ENCODE peak calls at places on chromosomes 1 and 21, in eight cellular contexts. H, W, V, Y, M, N, X and B are unnamed samples.

GRCh38 chr21:34846601-34847112 is 177.9 kb downstream of the CLIC6 start:
- DNase-seq in V (no peak), N (peak), M (peak), Y (peak), W (peak), X (no peak), H (peak), B (no peak)

GRCh38 chr1:168842916-168843315 is 113.9 kb upstream of the DPT start:
- DNase-seq in V (no peak), X (no peak), H (no peak), W (no peak), Y (no peak), M (no peak), N (no peak), B (no peak)

GRCh38 chr1:212139526-212140137 is 104.1 kb downstream of the DTL start:
- DNase-seq in X (no peak), N (no peak), H (no peak), V (no peak), Y (no peak), W (no peak), M (no peak), B (no peak)

GRCh38 chr1:19260211-19261138 is 8.9 kb downstream of the MRTO4 start:
- DNase-seq in V (no peak), Y (no peak), X (no peak), M (peak), H (no peak), W (peak), N (peak), B (no peak)

GRCh38 chr1:169108897-169109560 is 2.5 kb downstream of the ATP1B1 start:
- DNase-seq in V (peak), H (peak), M (peak), X (peak), Y (no peak), N (no peak), W (peak), B (no peak)

GRCh38 chr1:27179373-27179772 is 24.4 kb upstream of the SLC9A1 start:
- DNase-seq in M (peak), W (no peak), V (no peak), Y (no peak), H (no peak), N (peak), X (no peak), B (no peak)

GRCh38 chr1:67053535-67053784 is 488 bp downstream of the SLC35D1 start:
- DNase-seq in Y (no peak), N (peak), V (no peak), M (peak), X (peak), W (peak), H (peak), B (peak)

GRCh38 chr1:27135920-27136551 is 18.9 kb downstream of the SLC9A1 start:
- DNase-seq in N (peak), V (peak), Y (no peak), M (peak), W (no peak), H (peak), X (no peak), B (no peak)

GRCh38 chr21:41163086-41163485 is 4.9 kb upstream of the BACE2 start:
- DNase-seq in Y (no peak), N (no peak), H (no peak), W (no peak), X (no peak), M (no peak), V (no peak), B (no peak)

GRCh38 chr1:62725255-62725654 is 37.1 kb upstream of the DOCK7 start:
- DNase-seq in V (no peak), H (no peak), X (no peak), Y (no peak), N (peak), W (no peak), M (no peak), B (peak)

GRCh38 chr1:74180490-74180889 is 17.5 kb downstream of the LRRIQ3 start:
- DNase-seq in X (no peak), V (no peak), H (no peak), W (peak), Y (no peak), M (no peak), N (peak), B (no peak)

GRCh38 chr1:43564617-43565348 is 34.1 kb downstream of the PTPRF start:
- DNase-seq in W (no peak), X (peak), H (no peak), Y (no peak), M (no peak), V (no peak), N (no peak), B (no peak)
- TF ChIP-seq EZH2phosphoT487 in W (no peak), X (no peak), H (no peak), Y (no peak), M (no peak), V (no peak), N (no peak), B (no peak)

GRCh38 chr1:205528887-205529825 is 24.7 kb downstream of the CDK18 start:
- DNase-seq in X (peak), W (peak), H (peak), Y (peak), N (peak), V (peak), M (peak), B (peak)
- TF ChIP-seq EZH2phosphoT487 in X (no peak), W (no peak), H (no peak), Y (no peak), N (no peak), V (no peak), M (no peak), B (no peak)

GRCh38 chr21:31566611-31567010 is 92.9 kb upstream of the SOD1 start:
- DNase-seq in Y (no peak), W (no peak), N (no peak), X (no peak), M (no peak), H (no peak), V (no peak), B (no peak)
- TF ChIP-seq EZH2phosphoT487 in Y (no peak), W (no peak), N (no peak), X (no peak), M (no peak), H (no peak), V (no peak), B (no peak)

DNA sequence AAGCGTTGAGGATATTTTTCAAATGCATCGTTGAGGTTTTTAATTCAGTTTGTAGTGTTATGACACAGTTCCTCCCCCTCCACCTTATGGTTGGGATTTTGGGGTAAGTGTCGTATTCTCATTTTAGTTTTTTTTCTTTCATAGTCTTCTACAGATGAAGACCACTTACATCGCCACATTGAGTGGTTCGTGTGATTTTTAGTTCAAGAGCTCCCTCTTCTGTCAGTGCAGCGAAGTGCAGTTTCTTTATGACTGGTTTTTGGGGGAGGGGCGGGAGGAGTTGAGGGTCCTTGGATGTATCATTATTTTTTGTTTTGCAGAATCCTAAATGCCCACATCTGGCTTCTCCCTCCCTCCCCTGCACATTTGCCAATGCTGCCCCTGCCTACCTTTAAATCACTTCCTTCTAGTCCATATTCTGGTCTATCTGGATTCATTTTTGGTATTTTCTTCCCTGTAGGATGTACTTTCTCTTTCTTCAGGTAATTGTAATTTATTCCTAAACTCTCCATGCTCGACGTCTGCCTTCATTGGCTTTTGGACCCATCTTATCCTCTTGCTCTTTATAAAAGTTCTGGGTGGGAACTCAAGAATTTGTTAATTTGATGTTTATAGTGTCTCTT is 433.1 kb downstream of the CAMTA1 start:
- DNase-seq in H (peak), M (peak), Y (peak), X (peak), N (peak), V (peak), W (peak), B (peak)
- TF ChIP-seq EZH2phosphoT487 in H (no peak), M (no peak), Y (no peak), X (no peak), N (no peak), V (no peak), W (no peak), B (no peak)

GRCh38 chr1:10788592-10789006 is 7.8 kb downstream of the CASZ1 start:
- DNase-seq in X (peak), Y (no peak), W (peak), M (peak), H (peak), V (no peak), N (no peak), B (no peak)
- TF ChIP-seq EZH2phosphoT487 in X (no peak), Y (no peak), W (no peak), M (no peak), H (no peak), V (no peak), N (no peak), B (no peak)

GRCh38 chr1:244796719-244797406 is 38.6 kb upstream of the COX20 start:
- DNase-seq in H (peak), X (peak), W (peak), M (peak), V (peak), Y (peak), N (peak), B (peak)
- TF ChIP-seq EZH2phosphoT487 in H (no peak), X (no peak), W (no peak), M (no peak), V (no peak), Y (no peak), N (no peak), B (no peak)

DNA sequence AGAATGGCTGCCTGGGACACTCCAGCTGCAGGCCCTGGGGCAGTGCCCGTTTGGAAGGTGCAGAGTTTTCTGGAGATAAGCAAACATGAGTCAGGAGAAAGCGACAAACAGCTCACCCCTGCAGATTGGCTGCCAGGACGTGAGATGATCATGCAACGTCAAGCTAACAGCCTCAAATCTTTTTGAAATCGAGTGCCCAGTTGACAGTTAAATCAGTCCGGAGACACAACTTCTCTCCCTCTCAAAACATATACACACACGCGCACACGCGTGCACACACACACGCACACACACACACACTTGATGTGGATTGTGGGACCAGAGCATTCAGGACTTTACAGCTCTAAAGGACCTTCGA is 49.4 kb downstream of the TENT5C start:
- DNase-seq in X (peak), N (no peak), Y (no peak), W (no peak), V (no peak), M (peak), H (no peak), B (peak)
- TF ChIP-seq EZH2phosphoT487 in X (no peak), N (no peak), Y (no peak), W (no peak), V (no peak), M (no peak), H (no peak), B (no peak)